ENCODE peak calls at places on chromosomes 7 and 10, in four cellular contexts. B, J, M and I are unnamed samples.

GRCh38 chr10:24453404-24453830 is 244.5 kb downstream of the KIAA1217 start:
- DNase-seq in B (no peak), J (no peak), M (no peak), I (no peak)

GRCh38 chr7:27098493-27099223 is 2.9 kb upstream of the HOXA1 start:
- DNase-seq in B (peak; percentile 71), J (no peak), M (no peak), I (no peak)

GRCh38 chr7:116315293-116315692 is 105.0 kb downstream of the TES start:
- DNase-seq in B (peak; percentile 14), J (peak; percentile 30), M (peak; percentile 63), I (no peak)

GRCh38 chr10:71234970-71235681 is 22.8 kb downstream of the UNC5B start:
- DNase-seq in B (peak; percentile 87), J (no peak), M (peak; percentile 84), I (no peak)

GRCh38 chr7:84746347-84746746 is 440.5 kb downstream of the SEMA3D start:
- DNase-seq in B (no peak), J (no peak), M (no peak), I (no peak)

GRCh38 chr10:110629680-110630191 is 14.4 kb upstream of the RBM20 start:
- DNase-seq in B (no peak), J (no peak), M (no peak), I (no peak)

GRCh38 chr10:42769653-42770052 is 12.9 kb upstream of the BMS1 start:
- DNase-seq in B (no peak), J (no peak), M (no peak), I (no peak)

GRCh38 chr7:54869513-54869912 is 110.5 kb upstream of the SEC61G start:
- DNase-seq in B (no peak), J (no peak), M (no peak), I (no peak)

GRCh38 chr7:1779445-1779844 is 109.4 kb downstream of the ELFN1 start:
- DNase-seq in B (no peak), J (no peak), M (no peak), I (no peak)

GRCh38 chr10:45514283-45515270 is 140.6 kb downstream of the ALOX5 start:
- DNase-seq in B (no peak), J (no peak), M (peak; percentile 55), I (no peak)

GRCh38 chr10:97724341-97724941 is 10.9 kb downstream of the MARVELD1 start:
- DNase-seq in B (no peak), J (no peak), M (no peak), I (no peak)

GRCh38 chr10:76388321-76388720 is 956.9 kb downstream of the LRMDA start:
- DNase-seq in B (no peak), J (no peak), M (no peak), I (no peak)

GRCh38 chr10:75593690-75594556 is 162.5 kb downstream of the LRMDA start:
- DNase-seq in B (peak; percentile 51), J (no peak), M (no peak), I (no peak)

GRCh38 chr7:137846588-137847417 is at the start of gene DGKI:
- DNase-seq in B (peak; percentile 64), J (peak; percentile 27), M (no peak), I (no peak)

GRCh38 chr7:44189286-44189992 is at the start of gene GCK:
- DNase-seq in B (peak; percentile 50), J (no peak), M (no peak), I (no peak)

GRCh38 chr10:132385721-132386418 is 11.1 kb upstream of the PWWP2B start:
- DNase-seq in B (no peak), J (no peak), M (peak; percentile 51), I (no peak)

GRCh38 chr7:30169585-30169978 is 34.8 kb downstream of the MTURN start:
- DNase-seq in B (no peak), J (no peak), M (no peak), I (no peak)

GRCh38 chr10:38043516-38043915 is 33.0 kb downstream of the ZNF33A start:
- DNase-seq in B (no peak), J (no peak), M (no peak), I (no peak)

GRCh38 chr10:33263453-33263852 is 71.0 kb downstream of the NRP1 start:
- DNase-seq in B (no peak), J (no peak), M (no peak), I (no peak)

GRCh38 chr7:25073451-25073850 is 51.6 kb downstream of the CYCS start:
- DNase-seq in B (no peak), J (no peak), M (no peak), I (no peak)

GRCh38 chr10:52226448-52226847 is 87.6 kb upstream of the DKK1 start:
- DNase-seq in B (no peak), J (no peak), M (no peak), I (no peak)

GRCh38 chr10:118926441-118926840 is 103.1 kb upstream of the NANOS1 start:
- DNase-seq in B (no peak), J (no peak), M (no peak), I (no peak)

GRCh38 chr10:6297951-6298381 is 95.2 kb downstream of the PFKFB3 start:
- DNase-seq in B (no peak), J (no peak), M (no peak), I (no peak)

GRCh38 chr10:99331207-99331803 is 2.1 kb downstream of the CNNM1 start:
- DNase-seq in B (peak; percentile 31), J (no peak), M (no peak), I (peak; percentile 4)
- H3K4me3 ChIP-seq in B (no peak overlapping the region), J (no peak overlapping the region), M (no peak overlapping the region), I (peak overlapping the region; percentile 71)

DNA sequence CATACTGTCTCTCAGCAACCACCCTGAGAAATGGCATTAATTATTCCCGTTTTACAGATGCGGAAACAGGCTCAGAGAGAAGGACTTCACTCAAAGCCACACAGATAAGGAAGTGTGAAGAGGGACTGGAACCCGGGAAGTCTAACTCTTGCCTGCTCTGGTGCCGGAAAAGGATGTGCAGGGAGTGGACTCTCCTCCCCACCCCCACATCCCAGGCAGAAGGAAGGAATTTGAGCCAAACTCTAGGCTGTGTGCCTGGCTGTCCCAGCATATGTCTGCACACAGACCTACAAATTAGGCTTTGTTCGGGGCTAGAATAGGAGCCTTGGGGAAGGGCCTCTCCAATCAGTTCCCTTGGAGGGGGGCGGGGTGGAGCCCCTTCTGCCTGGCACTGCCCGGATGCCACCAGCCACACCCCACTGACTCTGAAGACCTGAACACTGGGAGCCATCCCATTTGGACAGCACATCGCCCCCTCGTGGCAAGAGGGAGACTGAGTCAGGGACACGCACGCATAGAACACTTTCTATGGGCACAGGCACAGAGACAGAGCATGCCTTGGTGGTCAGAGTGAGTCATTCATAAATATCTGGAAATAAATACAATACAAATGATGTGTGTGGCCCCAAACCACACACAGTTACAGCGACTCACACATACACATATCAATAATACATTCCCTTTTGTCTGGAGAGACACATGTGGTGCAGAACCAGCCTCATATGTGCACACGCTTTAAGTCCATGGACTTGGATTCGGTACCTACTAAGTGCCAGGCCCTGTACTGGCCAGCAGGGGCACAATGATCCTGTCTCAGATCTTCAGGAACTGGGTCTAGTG is 13.1 kb downstream of the LZTS2 start:
- DNase-seq in B (peak; percentile 92), J (peak; percentile 84), M (peak; percentile 90), I (peak; percentile 87)
- H3K4me3 ChIP-seq in B (no peak overlapping the region), J (no peak overlapping the region), M (no peak overlapping the region), I (no peak overlapping the region)

DNA sequence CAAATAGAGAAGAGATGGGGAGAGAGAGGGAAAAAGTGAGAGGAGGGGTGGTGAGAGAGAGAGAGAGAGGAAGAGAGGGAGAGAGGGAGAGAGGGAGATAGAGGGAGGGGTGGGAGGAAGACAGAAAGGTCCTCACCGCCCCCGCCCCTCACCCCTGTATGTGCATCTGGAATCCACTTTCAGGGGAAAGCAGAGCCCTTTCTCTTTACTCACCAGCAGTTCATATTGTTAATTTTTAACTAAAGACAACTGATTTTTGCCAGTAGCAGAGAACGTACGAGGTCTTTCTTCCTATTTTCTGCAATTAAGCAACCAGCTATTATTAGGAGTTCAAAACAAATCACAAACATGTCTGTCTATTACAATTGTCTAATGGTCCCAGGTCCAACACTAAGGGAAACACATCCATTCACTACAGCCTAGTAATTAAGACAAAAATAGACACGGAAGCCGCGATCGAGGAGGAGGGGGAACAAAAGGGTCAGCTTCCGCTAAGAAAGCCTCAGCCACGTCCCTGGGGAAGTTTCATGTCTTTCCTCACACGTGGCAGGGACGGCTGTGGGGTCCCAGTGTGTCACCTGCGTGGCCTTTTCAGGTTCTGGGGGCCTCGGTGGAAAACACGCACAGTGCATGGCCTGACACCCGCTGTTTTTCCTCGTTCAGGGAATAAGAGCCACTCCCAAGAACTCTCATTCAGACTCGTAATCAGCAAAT is 572.1 kb downstream of the PTPRN2 start:
- DNase-seq in B (no peak), J (no peak), M (no peak), I (no peak)
- H3K4me3 ChIP-seq in B (no peak overlapping the region), J (no peak overlapping the region), M (peak overlapping the region; percentile 1), I (no peak overlapping the region)

DNA sequence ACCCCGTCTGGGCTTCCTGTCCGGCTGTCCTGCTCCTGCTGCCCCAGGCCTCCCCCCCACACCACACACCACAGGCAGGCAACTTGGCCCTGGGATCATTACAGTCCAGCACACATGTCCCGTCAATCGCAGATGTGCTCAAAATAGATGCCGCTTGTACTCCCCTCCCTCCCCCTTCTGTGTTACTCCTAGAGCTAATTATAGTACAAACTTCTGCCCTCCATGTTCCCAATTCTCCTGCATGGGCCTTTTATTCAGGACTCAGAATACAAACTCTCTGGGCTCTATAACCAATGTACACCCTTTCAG is at the start of gene SYNPO2L:
- DNase-seq in B (no peak), J (no peak), M (no peak), I (no peak)
- H3K4me3 ChIP-seq in B (no peak within 1 kb of the TSS), J (no peak within 1 kb of the TSS), M (peak within 1 kb of the TSS; percentile 55), I (no peak within 1 kb of the TSS)

DNA sequence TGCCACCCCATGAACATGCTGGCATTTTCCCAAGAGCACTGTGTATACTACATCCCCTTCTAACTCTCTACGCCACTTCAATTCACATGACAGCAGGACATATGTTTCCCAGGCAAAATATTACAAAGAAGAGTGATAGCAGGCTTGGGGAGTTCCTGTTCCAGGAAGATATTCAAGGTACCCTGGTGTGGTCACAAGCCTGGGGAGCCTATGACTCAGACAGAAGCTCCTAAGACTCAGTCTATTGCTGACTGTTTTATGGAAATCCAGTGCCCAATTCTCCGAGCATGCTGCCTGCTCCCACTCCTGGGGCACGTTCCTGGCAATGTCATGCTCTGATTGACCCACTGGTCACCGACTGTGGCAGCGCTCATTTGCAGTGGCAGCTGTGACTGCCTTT is 23.5 kb upstream of the ABLIM1 start:
- DNase-seq in B (no peak), J (no peak), M (no peak), I (no peak)
- H3K4me3 ChIP-seq in B (no peak overlapping the region), J (no peak overlapping the region), M (peak overlapping the region; percentile 52), I (no peak overlapping the region)